ENCODE peak calls at places on chromosomes 2 and 18, in eight cellular contexts. One of them, this sample, is unnamed.

GRCh38 chr2:122543815-122544214 is 788.4 kb downstream of the TSN start:
- DNase-seq in foreskin fibroblast: peak
- DNase-seq in dorsolateral prefrontal cortex: no peak
- DNase-seq in heart right ventricle: no peak
- DNase-seq in A673: no peak
- DNase-seq in body of pancreas: no peak
- DNase-seq in psoas muscle: no peak
- DNase-seq in Panc1: no peak
- DNase-seq in this sample: no peak

GRCh38 chr2:61878756-61879155 is 9.7 kb downstream of the CCT4 start:
- DNase-seq in foreskin fibroblast: no peak
- DNase-seq in dorsolateral prefrontal cortex: no peak
- DNase-seq in heart right ventricle: no peak
- DNase-seq in A673: no peak
- DNase-seq in body of pancreas: no peak
- DNase-seq in psoas muscle: no peak
- DNase-seq in Panc1: no peak
- DNase-seq in this sample: no peak

GRCh38 chr2:42925742-42926437 is 133.5 kb upstream of the HAAO start:
- DNase-seq in foreskin fibroblast: peak
- DNase-seq in dorsolateral prefrontal cortex: peak
- DNase-seq in heart right ventricle: peak
- DNase-seq in A673: no peak
- DNase-seq in body of pancreas: peak
- DNase-seq in psoas muscle: peak
- DNase-seq in Panc1: no peak
- DNase-seq in this sample: no peak

GRCh38 chr2:160920791-160921303 is 239.4 kb upstream of the TANK start:
- DNase-seq in foreskin fibroblast: peak
- DNase-seq in dorsolateral prefrontal cortex: no peak
- DNase-seq in heart right ventricle: peak
- DNase-seq in A673: no peak
- DNase-seq in body of pancreas: peak
- DNase-seq in psoas muscle: peak
- DNase-seq in Panc1: no peak
- DNase-seq in this sample: peak

GRCh38 chr2:88754585-88755305 is 63.3 kb downstream of the RPIA start:
- DNase-seq in foreskin fibroblast: no peak
- DNase-seq in dorsolateral prefrontal cortex: no peak
- DNase-seq in heart right ventricle: no peak
- DNase-seq in A673: no peak
- DNase-seq in body of pancreas: no peak
- DNase-seq in psoas muscle: no peak
- DNase-seq in Panc1: no peak
- DNase-seq in this sample: no peak

GRCh38 chr2:46548103-46548486 is 68.7 kb downstream of the TMEM247 start:
- DNase-seq in foreskin fibroblast: no peak
- DNase-seq in dorsolateral prefrontal cortex: no peak
- DNase-seq in heart right ventricle: peak
- DNase-seq in A673: no peak
- DNase-seq in body of pancreas: peak
- DNase-seq in psoas muscle: peak
- DNase-seq in Panc1: no peak
- DNase-seq in this sample: no peak

GRCh38 chr2:149658553-149658952 is 71.0 kb upstream of the MMADHC start:
- DNase-seq in foreskin fibroblast: no peak
- DNase-seq in dorsolateral prefrontal cortex: no peak
- DNase-seq in heart right ventricle: no peak
- DNase-seq in A673: no peak
- DNase-seq in body of pancreas: no peak
- DNase-seq in psoas muscle: no peak
- DNase-seq in Panc1: no peak
- DNase-seq in this sample: no peak

GRCh38 chr2:47459021-47459420 is 56.1 kb downstream of the MSH2 start:
- DNase-seq in foreskin fibroblast: no peak
- DNase-seq in dorsolateral prefrontal cortex: no peak
- DNase-seq in heart right ventricle: no peak
- DNase-seq in A673: no peak
- DNase-seq in body of pancreas: no peak
- DNase-seq in psoas muscle: no peak
- DNase-seq in Panc1: no peak
- DNase-seq in this sample: no peak

GRCh38 chr2:197208029-197208428 is 102.6 kb downstream of the ANKRD44 start:
- DNase-seq in foreskin fibroblast: no peak
- DNase-seq in dorsolateral prefrontal cortex: no peak
- DNase-seq in heart right ventricle: no peak
- DNase-seq in A673: no peak
- DNase-seq in body of pancreas: no peak
- DNase-seq in psoas muscle: no peak
- DNase-seq in Panc1: no peak
- DNase-seq in this sample: no peak

GRCh38 chr18:10234912-10235439 is 219.5 kb upstream of the APCDD1 start:
- DNase-seq in foreskin fibroblast: peak
- DNase-seq in dorsolateral prefrontal cortex: no peak
- DNase-seq in heart right ventricle: no peak
- DNase-seq in A673: no peak
- DNase-seq in body of pancreas: no peak
- DNase-seq in psoas muscle: no peak
- DNase-seq in Panc1: no peak
- DNase-seq in this sample: peak

GRCh38 chr2:241111443-241111810 is 9.3 kb upstream of the MTERF4 start:
- DNase-seq in foreskin fibroblast: no peak
- DNase-seq in dorsolateral prefrontal cortex: no peak
- DNase-seq in heart right ventricle: no peak
- DNase-seq in A673: no peak
- DNase-seq in body of pancreas: no peak
- DNase-seq in psoas muscle: no peak
- DNase-seq in Panc1: no peak
- DNase-seq in this sample: no peak

GRCh38 chr18:48749768-48750167 is 201.0 kb downstream of the SMAD7 start:
- DNase-seq in foreskin fibroblast: peak
- DNase-seq in dorsolateral prefrontal cortex: no peak
- DNase-seq in heart right ventricle: peak
- DNase-seq in A673: no peak
- DNase-seq in body of pancreas: peak
- DNase-seq in psoas muscle: peak
- DNase-seq in Panc1: no peak
- DNase-seq in this sample: no peak

GRCh38 chr2:152544626-152545025 is 172.6 kb downstream of the PRPF40A start:
- DNase-seq in foreskin fibroblast: no peak
- DNase-seq in dorsolateral prefrontal cortex: no peak
- DNase-seq in heart right ventricle: no peak
- DNase-seq in A673: no peak
- DNase-seq in body of pancreas: no peak
- DNase-seq in psoas muscle: no peak
- DNase-seq in Panc1: no peak
- DNase-seq in this sample: no peak

DNA sequence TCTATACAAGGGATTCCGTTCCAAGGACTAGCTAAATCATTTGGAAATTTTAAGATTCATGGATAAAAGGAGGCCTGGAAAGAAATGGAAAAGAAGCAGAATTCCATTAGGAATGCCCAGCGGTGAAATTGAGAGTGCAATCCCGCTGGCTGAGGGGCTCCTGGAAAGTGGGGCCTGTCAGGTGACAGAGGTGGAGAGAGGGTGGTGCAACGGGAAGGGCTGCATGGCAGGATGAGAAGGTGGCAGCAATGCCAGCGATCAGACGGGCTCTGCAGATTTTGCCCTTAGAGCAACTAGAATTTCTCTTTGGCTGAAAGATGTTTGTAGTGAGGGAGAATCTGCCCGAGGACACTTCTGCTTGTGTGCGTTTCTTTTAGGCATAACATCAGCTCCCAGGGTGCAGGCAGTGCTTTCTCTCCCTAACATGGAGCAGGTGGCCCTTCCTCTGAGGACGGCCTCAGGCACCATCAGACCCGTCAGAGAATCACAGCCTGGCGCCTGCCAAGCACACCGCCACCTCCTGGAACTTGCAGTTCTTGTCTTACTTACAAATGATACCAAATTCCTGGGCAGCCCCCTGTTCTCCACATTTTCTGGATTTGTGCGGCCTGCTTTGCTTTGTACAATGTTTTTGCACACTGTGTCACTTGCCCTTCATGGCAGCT is 261.6 kb downstream of the NDUFA10 start:
- DNase-seq in foreskin fibroblast: no peak
- DNase-seq in dorsolateral prefrontal cortex: peak
- DNase-seq in heart right ventricle: no peak
- DNase-seq in A673: no peak
- DNase-seq in body of pancreas: no peak
- DNase-seq in psoas muscle: no peak
- DNase-seq in Panc1: no peak
- DNase-seq in this sample: no peak
- H3K4me3 ChIP-seq in foreskin fibroblast: no peak
- H3K4me3 ChIP-seq in dorsolateral prefrontal cortex: no peak
- H3K4me3 ChIP-seq in heart right ventricle: no peak
- H3K4me3 ChIP-seq in A673: no peak
- H3K4me3 ChIP-seq in body of pancreas: no peak
- H3K4me3 ChIP-seq in psoas muscle: no peak
- H3K4me3 ChIP-seq in Panc1: no peak
- H3K4me3 ChIP-seq in this sample: no peak

GRCh38 chr2:11639503-11639902 is 30.5 kb downstream of the NTSR2 start:
- DNase-seq in foreskin fibroblast: no peak
- DNase-seq in dorsolateral prefrontal cortex: no peak
- DNase-seq in heart right ventricle: no peak
- DNase-seq in A673: no peak
- DNase-seq in body of pancreas: no peak
- DNase-seq in psoas muscle: no peak
- DNase-seq in Panc1: no peak
- DNase-seq in this sample: no peak

GRCh38 chr2:11640132-11640531 is 29.9 kb downstream of the NTSR2 start:
- DNase-seq in foreskin fibroblast: no peak
- DNase-seq in dorsolateral prefrontal cortex: no peak
- DNase-seq in heart right ventricle: no peak
- DNase-seq in A673: no peak
- DNase-seq in body of pancreas: no peak
- DNase-seq in psoas muscle: no peak
- DNase-seq in Panc1: no peak
- DNase-seq in this sample: no peak

GRCh38 chr2:11644293-11644692 is 25.7 kb downstream of the NTSR2 start:
- DNase-seq in foreskin fibroblast: no peak
- DNase-seq in dorsolateral prefrontal cortex: no peak
- DNase-seq in heart right ventricle: no peak
- DNase-seq in A673: no peak
- DNase-seq in body of pancreas: no peak
- DNase-seq in psoas muscle: no peak
- DNase-seq in Panc1: no peak
- DNase-seq in this sample: no peak

GRCh38 chr2:11646530-11646929 is 23.5 kb downstream of the NTSR2 start:
- DNase-seq in foreskin fibroblast: no peak
- DNase-seq in dorsolateral prefrontal cortex: no peak
- DNase-seq in heart right ventricle: no peak
- DNase-seq in A673: no peak
- DNase-seq in body of pancreas: no peak
- DNase-seq in psoas muscle: no peak
- DNase-seq in Panc1: no peak
- DNase-seq in this sample: no peak

GRCh38 chr2:11642972-11643371 is 27.0 kb downstream of the NTSR2 start:
- DNase-seq in foreskin fibroblast: no peak
- DNase-seq in dorsolateral prefrontal cortex: no peak
- DNase-seq in heart right ventricle: no peak
- DNase-seq in A673: no peak
- DNase-seq in body of pancreas: no peak
- DNase-seq in psoas muscle: no peak
- DNase-seq in Panc1: no peak
- DNase-seq in this sample: no peak
- TF ChIP-seq CTCF in foreskin fibroblast: no peak
- TF ChIP-seq CTCF in dorsolateral prefrontal cortex: no peak
- TF ChIP-seq CTCF in heart right ventricle: no peak
- TF ChIP-seq CTCF in A673: no peak
- TF ChIP-seq CTCF in body of pancreas: no peak
- TF ChIP-seq CTCF in psoas muscle: no peak
- TF ChIP-seq CTCF in Panc1: no peak
- TF ChIP-seq CTCF in this sample: no peak

GRCh38 chr18:34651586-34652369 is 58.3 kb upstream of the DTNA start:
- DNase-seq in foreskin fibroblast: no peak
- DNase-seq in dorsolateral prefrontal cortex: no peak
- DNase-seq in heart right ventricle: no peak
- DNase-seq in A673: no peak
- DNase-seq in body of pancreas: no peak
- DNase-seq in psoas muscle: no peak
- DNase-seq in Panc1: no peak
- DNase-seq in this sample: no peak

GRCh38 chr18:34647251-34647650 is 62.8 kb upstream of the DTNA start:
- DNase-seq in foreskin fibroblast: no peak
- DNase-seq in dorsolateral prefrontal cortex: no peak
- DNase-seq in heart right ventricle: no peak
- DNase-seq in A673: peak
- DNase-seq in body of pancreas: no peak
- DNase-seq in psoas muscle: no peak
- DNase-seq in Panc1: no peak
- DNase-seq in this sample: no peak

GRCh38 chr18:34648269-34648668 is 61.8 kb upstream of the DTNA start:
- DNase-seq in foreskin fibroblast: no peak
- DNase-seq in dorsolateral prefrontal cortex: no peak
- DNase-seq in heart right ventricle: no peak
- DNase-seq in A673: no peak
- DNase-seq in body of pancreas: no peak
- DNase-seq in psoas muscle: no peak
- DNase-seq in Panc1: no peak
- DNase-seq in this sample: no peak

GRCh38 chr18:34649072-34649471 is 61.0 kb upstream of the DTNA start:
- DNase-seq in foreskin fibroblast: peak
- DNase-seq in dorsolateral prefrontal cortex: no peak
- DNase-seq in heart right ventricle: no peak
- DNase-seq in A673: no peak
- DNase-seq in body of pancreas: no peak
- DNase-seq in psoas muscle: no peak
- DNase-seq in Panc1: no peak
- DNase-seq in this sample: no peak

GRCh38 chr18:34650121-34650545 is 60.0 kb upstream of the DTNA start:
- DNase-seq in foreskin fibroblast: peak
- DNase-seq in dorsolateral prefrontal cortex: no peak
- DNase-seq in heart right ventricle: no peak
- DNase-seq in A673: no peak
- DNase-seq in body of pancreas: peak
- DNase-seq in psoas muscle: no peak
- DNase-seq in Panc1: no peak
- DNase-seq in this sample: peak
- H3K4me3 ChIP-seq in foreskin fibroblast: no peak
- H3K4me3 ChIP-seq in dorsolateral prefrontal cortex: no peak
- H3K4me3 ChIP-seq in heart right ventricle: no peak
- H3K4me3 ChIP-seq in A673: no peak
- H3K4me3 ChIP-seq in body of pancreas: no peak
- H3K4me3 ChIP-seq in psoas muscle: peak
- H3K4me3 ChIP-seq in Panc1: no peak
- H3K4me3 ChIP-seq in this sample: no peak

GRCh38 chr2:195308163-195308562 is 348.9 kb upstream of the SLC39A10 start:
- DNase-seq in foreskin fibroblast: no peak
- DNase-seq in dorsolateral prefrontal cortex: no peak
- DNase-seq in heart right ventricle: no peak
- DNase-seq in A673: no peak
- DNase-seq in body of pancreas: no peak
- DNase-seq in psoas muscle: no peak
- DNase-seq in Panc1: no peak
- DNase-seq in this sample: no peak

GRCh38 chr2:195307751-195308150 is 349.3 kb upstream of the SLC39A10 start:
- DNase-seq in foreskin fibroblast: no peak
- DNase-seq in dorsolateral prefrontal cortex: no peak
- DNase-seq in heart right ventricle: no peak
- DNase-seq in A673: no peak
- DNase-seq in body of pancreas: no peak
- DNase-seq in psoas muscle: no peak
- DNase-seq in Panc1: no peak
- DNase-seq in this sample: no peak

GRCh38 chr2:195304310-195304709 is 352.7 kb upstream of the SLC39A10 start:
- DNase-seq in foreskin fibroblast: peak
- DNase-seq in dorsolateral prefrontal cortex: no peak
- DNase-seq in heart right ventricle: no peak
- DNase-seq in A673: peak
- DNase-seq in body of pancreas: no peak
- DNase-seq in psoas muscle: no peak
- DNase-seq in Panc1: no peak
- DNase-seq in this sample: no peak
- TF ChIP-seq CTCF in foreskin fibroblast: no peak
- TF ChIP-seq CTCF in dorsolateral prefrontal cortex: no peak
- TF ChIP-seq CTCF in heart right ventricle: no peak
- TF ChIP-seq CTCF in A673: peak
- TF ChIP-seq CTCF in body of pancreas: no peak
- TF ChIP-seq CTCF in psoas muscle: no peak
- TF ChIP-seq CTCF in Panc1: peak
- TF ChIP-seq CTCF in this sample: peak

This sample was measured in HFF-Myc.